ENCODE peak calls at places on chromosome 5, in eight cellular contexts. L, T, Y, I, F, V, N and E are unnamed samples.

GRCh38 chr5:117863589-117864296 is 1124.6 kb downstream of the DTWD2 start:
- DNase-seq in L (no peak), T (no peak), Y (no peak), I (no peak), F (no peak), V (no peak), N (no peak), E (no peak)

GRCh38 chr5:52920929-52921328 is 68.2 kb upstream of the ITGA2 start:
- DNase-seq in L (no peak), T (peak; percentile 42), Y (peak; percentile 54), I (no peak), F (no peak), V (no peak), N (no peak), E (no peak)

GRCh38 chr5:116861662-116862061 is 287.0 kb upstream of the SEMA6A start:
- DNase-seq in L (no peak), T (no peak), Y (no peak), I (no peak), F (no peak), V (no peak), N (no peak), E (no peak)

GRCh38 chr5:88870280-88870679 is 12.7 kb downstream of the MEF2C start:
- DNase-seq in L (no peak), T (no peak), Y (no peak), I (no peak), F (no peak), V (no peak), N (no peak), E (no peak)

GRCh38 chr5:117246386-117246785 is 671.8 kb upstream of the SEMA6A start:
- DNase-seq in L (no peak), T (no peak), Y (no peak), I (no peak), F (no peak), V (no peak), N (no peak), E (no peak)

GRCh38 chr5:9265391-9266287 is 280.2 kb downstream of the SEMA5A start:
- DNase-seq in L (peak; percentile 79), T (peak; percentile 77), Y (peak; percentile 99), I (no peak), F (peak; percentile 26), V (no peak), N (peak; percentile 75), E (peak; percentile 99)

GRCh38 chr5:56838409-56839039 is 23.2 kb downstream of the MAP3K1 start:
- DNase-seq in L (no peak), T (peak; percentile 73), Y (peak; percentile 74), I (peak; percentile 74), F (no peak), V (no peak), N (no peak), E (peak; percentile 49)

GRCh38 chr5:58294598-58295298 is 165.1 kb downstream of the PLK2 start:
- DNase-seq in L (no peak), T (no peak), Y (peak; percentile 61), I (no peak), F (no peak), V (no peak), N (no peak), E (no peak)

GRCh38 chr5:122908662-122909061 is 63.2 kb downstream of the SNX24 start:
- DNase-seq in L (peak; percentile 70), T (peak; percentile 48), Y (no peak), I (no peak), F (no peak), V (no peak), N (no peak), E (no peak)

GRCh38 chr5:172744106-172745104 is 26.6 kb downstream of the DUSP1 start:
- DNase-seq in L (peak; percentile 82), T (no peak), Y (no peak), I (no peak), F (no peak), V (no peak), N (no peak), E (no peak)

GRCh38 chr5:172293054-172293744 is 9.6 kb upstream of the UBTD2 start:
- DNase-seq in L (peak; percentile 71), T (peak; percentile 84), Y (peak; percentile 72), I (peak; percentile 76), F (peak; percentile 58), V (peak; percentile 66), N (peak; percentile 83), E (peak; percentile 69)

GRCh38 chr5:76999451-76999850 is 30.8 kb upstream of the AGGF1 start:
- DNase-seq in L (no peak), T (peak; percentile 77), Y (peak; percentile 76), I (no peak), F (no peak), V (no peak), N (no peak), E (peak; percentile 2)

GRCh38 chr5:135263022-135263668 is 135.9 kb downstream of the MACROH2A1 start:
- DNase-seq in L (no peak), T (no peak), Y (no peak), I (no peak), F (no peak), V (no peak), N (no peak), E (no peak)
- H3K27ac ChIP-seq in L (no peak overlapping the region), T (no peak overlapping the region), Y (peak overlapping the region; percentile 3), I (no peak overlapping the region), F (no peak overlapping the region), V (no peak overlapping the region), N (no peak overlapping the region), E (no peak overlapping the region)

GRCh38 chr5:180804129-180804601 is 1.6 kb upstream of the MGAT1 start:
- DNase-seq in L (no peak), T (no peak), Y (no peak), I (peak; percentile 45), F (no peak), V (peak; percentile 53), N (no peak), E (no peak)
- H3K4me1 ChIP-seq in L (peaks cover 81% of the 10 kb centered on the region), T (peaks cover 32% of the 10 kb centered on the region), Y (peaks cover 29% of the 10 kb centered on the region), I (peaks cover 70% of the 10 kb centered on the region), F (peaks cover 82% of the 10 kb centered on the region), V (peaks cover 91% of the 10 kb centered on the region), N (peaks cover 38% of the 10 kb centered on the region), E (peaks cover 40% of the 10 kb centered on the region)

GRCh38 chr5:173792781-173793547 is 95.2 kb upstream of the CPEB4 start:
- DNase-seq in L (no peak), T (no peak), Y (no peak), I (no peak), F (no peak), V (no peak), N (no peak), E (no peak)
- H3K27ac ChIP-seq in L (no peak overlapping the region), T (no peak overlapping the region), Y (no peak overlapping the region), I (no peak overlapping the region), F (no peak overlapping the region), V (no peak overlapping the region), N (no peak overlapping the region), E (no peak overlapping the region)

GRCh38 chr5:142957528-142957927 is 187.4 kb downstream of the ARHGAP26 start:
- DNase-seq in L (no peak), T (no peak), Y (no peak), I (no peak), F (peak; percentile 22), V (no peak), N (no peak), E (no peak)
- H3K4me1 ChIP-seq in L (peaks cover 7% of the 10 kb centered on the region), T (peaks cover 36% of the 10 kb centered on the region), Y (peaks cover 10% of the 10 kb centered on the region), I (peaks cover 13% of the 10 kb centered on the region), F (peaks cover 28% of the 10 kb centered on the region), V (peaks cover 56% of the 10 kb centered on the region), N (no peaks in the 10 kb centered on the region), E (peaks cover 26% of the 10 kb centered on the region)

GRCh38 chr5:177043958-177044357 is 21.5 kb downstream of the ZNF346 start:
- DNase-seq in L (no peak), T (no peak), Y (no peak), I (no peak), F (no peak), V (no peak), N (no peak), E (peak; percentile 20)

GRCh38 chr5:177041936-177042335 is 19.4 kb downstream of the ZNF346 start:
- DNase-seq in L (no peak), T (no peak), Y (no peak), I (no peak), F (no peak), V (no peak), N (no peak), E (no peak)

GRCh38 chr5:177036921-177037320 is 14.4 kb downstream of the ZNF346 start:
- DNase-seq in L (no peak), T (no peak), Y (no peak), I (no peak), F (no peak), V (no peak), N (no peak), E (no peak)

GRCh38 chr5:177043114-177043513 is 20.6 kb downstream of the ZNF346 start:
- DNase-seq in L (no peak), T (no peak), Y (no peak), I (no peak), F (no peak), V (no peak), N (no peak), E (no peak)

DNA sequence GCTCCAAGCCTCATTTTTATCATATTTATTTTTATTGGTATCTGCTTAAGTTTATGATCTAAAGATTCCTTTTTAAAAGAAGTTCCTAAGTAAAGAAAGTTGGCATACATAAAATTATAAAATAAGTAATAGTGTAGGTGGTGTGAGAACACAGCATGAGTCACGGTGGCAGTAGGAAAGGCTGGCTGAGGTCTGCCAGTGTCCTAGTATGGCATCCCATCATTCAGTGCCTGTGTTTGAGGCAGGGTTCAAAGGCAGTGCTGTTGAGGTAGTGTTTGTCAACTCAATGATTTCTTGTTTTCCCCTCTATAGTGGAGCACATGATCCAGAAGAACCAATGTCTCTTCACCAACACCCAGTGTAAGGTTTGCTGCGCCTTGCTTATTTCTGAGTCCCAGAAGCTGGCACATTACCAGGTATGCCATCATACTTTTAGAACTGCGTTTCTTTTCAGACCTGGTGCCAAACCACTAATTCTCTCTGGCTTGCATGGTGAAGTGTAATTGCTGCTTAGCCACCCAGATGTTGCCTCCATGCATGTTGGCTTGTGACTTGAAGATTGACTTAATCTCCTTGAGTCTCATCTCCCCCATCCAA is 18.4 kb downstream of the ZNF346 start:
- DNase-seq in L (no peak), T (peak; percentile 55), Y (peak; percentile 45), I (no peak), F (peak; percentile 6), V (no peak), N (no peak), E (no peak)
- H3K27ac ChIP-seq in L (no peak overlapping the region), T (no peak overlapping the region), Y (no peak overlapping the region), I (no peak overlapping the region), F (no peak overlapping the region), V (no peak overlapping the region), N (no peak overlapping the region), E (no peak overlapping the region)

DNA sequence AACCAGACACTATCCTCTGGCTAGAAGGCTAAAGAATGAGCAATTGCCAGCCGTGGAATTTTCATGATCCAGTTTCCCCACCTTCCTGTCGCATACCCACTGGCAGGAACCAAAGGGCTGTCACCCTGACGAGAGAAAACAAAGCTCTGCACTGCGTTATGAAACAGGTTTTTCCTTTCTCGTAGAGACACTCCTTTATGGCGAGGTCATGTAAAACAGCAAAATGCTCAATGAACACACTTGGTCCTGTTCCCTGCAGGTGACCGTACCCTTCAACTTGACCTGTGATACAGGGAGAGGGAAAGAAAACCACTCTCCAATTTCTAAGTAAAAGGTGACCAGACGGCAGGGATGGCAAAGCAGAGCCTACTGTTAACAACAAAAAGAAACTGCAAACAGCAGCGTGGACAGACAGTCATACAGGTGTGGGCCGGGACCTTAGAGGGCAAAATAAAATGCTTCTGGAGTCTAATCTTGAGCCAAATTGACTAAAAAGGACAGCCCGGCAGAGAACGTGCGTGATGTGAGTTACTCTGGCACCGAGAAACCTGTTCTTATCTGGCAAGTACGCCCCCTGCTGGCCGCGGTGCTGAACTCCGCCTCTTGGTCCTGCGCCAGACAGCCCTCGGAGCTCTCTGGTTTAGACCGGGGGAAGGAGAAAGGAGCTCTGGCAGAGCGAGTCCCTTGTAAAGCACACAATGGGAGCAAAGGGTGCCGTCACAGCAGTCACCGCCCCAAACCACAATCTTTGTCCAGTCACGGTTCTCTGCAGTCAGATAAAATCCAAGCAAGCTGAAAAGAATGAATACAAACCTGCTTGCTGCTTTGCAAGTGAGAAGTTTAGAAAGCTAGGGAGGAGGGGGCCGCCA is 98.9 kb downstream of the EFNA5 start:
- DNase-seq in L (peak; percentile 95), T (peak; percentile 98), Y (peak; percentile 84), I (peak; percentile 86), F (peak; percentile 89), V (peak; percentile 98), N (peak; percentile 99), E (peak; percentile 96)
- H3K4me1 ChIP-seq in L (peaks cover 9% of the 10 kb centered on the region), T (peaks cover 29% of the 10 kb centered on the region), Y (peaks cover 1% of the 10 kb centered on the region), I (peaks cover 8% of the 10 kb centered on the region), F (peaks cover 11% of the 10 kb centered on the region), V (peaks cover 26% of the 10 kb centered on the region), N (peaks cover 66% of the 10 kb centered on the region), E (peaks cover 11% of the 10 kb centered on the region)